ENCODE peak calls at places on chromosomes 13 and 19, in six cellular contexts. One of them, this sample, is unnamed.

GRCh38 chr19:18450934-18451836 is 13.3 kb upstream of the ISYNA1 start:
- DNase-seq in PC-3: peak
- DNase-seq in fibroblast of mammary gland: peak
- DNase-seq in cardiac muscle cell: peak
- DNase-seq in HFF-Myc: no peak
- DNase-seq in spleen: peak
- DNase-seq in this sample: peak

GRCh38 chr13:112580912-112581311 is 7.0 kb downstream of the TUBGCP3 start:
- DNase-seq in HFF-Myc: no peak
- DNase-seq in spleen: no peak
- DNase-seq in cardiac muscle cell: no peak
- DNase-seq in PC-3: no peak
- DNase-seq in fibroblast of mammary gland: no peak
- DNase-seq in this sample: no peak

GRCh38 chr19:5621311-5621944 is 1.1 kb downstream of the SAFB2 start:
- DNase-seq in HFF-Myc: no peak
- DNase-seq in cardiac muscle cell: peak
- DNase-seq in PC-3: no peak
- DNase-seq in fibroblast of mammary gland: no peak
- DNase-seq in spleen: peak
- DNase-seq in this sample: no peak

GRCh38 chr13:74040200-74040599 is 94.0 kb downstream of the KLF12 start:
- DNase-seq in HFF-Myc: peak
- DNase-seq in fibroblast of mammary gland: peak
- DNase-seq in spleen: peak
- DNase-seq in cardiac muscle cell: peak
- DNase-seq in PC-3: peak
- DNase-seq in this sample: no peak

GRCh38 chr19:37999309-38000213 is 92.6 kb downstream of the SIPA1L3 start:
- DNase-seq in PC-3: peak
- DNase-seq in cardiac muscle cell: peak
- DNase-seq in HFF-Myc: peak
- DNase-seq in fibroblast of mammary gland: peak
- DNase-seq in spleen: no peak
- DNase-seq in this sample: peak

GRCh38 chr19:3056454-3057016 is 5.8 kb downstream of the TLE5 start:
- DNase-seq in cardiac muscle cell: no peak
- DNase-seq in spleen: no peak
- DNase-seq in PC-3: no peak
- DNase-seq in fibroblast of mammary gland: no peak
- DNase-seq in HFF-Myc: no peak
- DNase-seq in this sample: no peak

GRCh38 chr13:23679214-23679613 is 109.0 kb downstream of the TNFRSF19 start:
- DNase-seq in PC-3: peak
- DNase-seq in cardiac muscle cell: peak
- DNase-seq in fibroblast of mammary gland: peak
- DNase-seq in spleen: no peak
- DNase-seq in HFF-Myc: no peak
- DNase-seq in this sample: peak

GRCh38 chr19:54319049-54319448 is 6.1 kb upstream of the LILRA5 start:
- DNase-seq in fibroblast of mammary gland: no peak
- DNase-seq in spleen: no peak
- DNase-seq in PC-3: no peak
- DNase-seq in cardiac muscle cell: no peak
- DNase-seq in HFF-Myc: no peak
- DNase-seq in this sample: no peak

GRCh38 chr13:54210397-54211050 is 1181.9 kb downstream of the OLFM4 start:
- DNase-seq in PC-3: peak
- DNase-seq in cardiac muscle cell: no peak
- DNase-seq in HFF-Myc: no peak
- DNase-seq in fibroblast of mammary gland: no peak
- DNase-seq in spleen: no peak
- DNase-seq in this sample: no peak

GRCh38 chr13:44230071-44230470 is 143.6 kb upstream of the SERP2 start:
- DNase-seq in spleen: no peak
- DNase-seq in cardiac muscle cell: no peak
- DNase-seq in PC-3: peak
- DNase-seq in HFF-Myc: no peak
- DNase-seq in fibroblast of mammary gland: no peak
- DNase-seq in this sample: no peak

GRCh38 chr13:80239571-80240255 is 101.2 kb downstream of the SPRY2 start:
- DNase-seq in fibroblast of mammary gland: no peak
- DNase-seq in PC-3: peak
- DNase-seq in cardiac muscle cell: no peak
- DNase-seq in HFF-Myc: no peak
- DNase-seq in spleen: no peak
- DNase-seq in this sample: no peak

GRCh38 chr13:35808846-35809245 is 322.3 kb downstream of the DCLK1 start:
- DNase-seq in cardiac muscle cell: no peak
- DNase-seq in fibroblast of mammary gland: no peak
- DNase-seq in PC-3: no peak
- DNase-seq in HFF-Myc: no peak
- DNase-seq in spleen: no peak
- DNase-seq in this sample: no peak

GRCh38 chr19:46431824-46432223 is 3.1 kb upstream of the PNMA8C start:
- DNase-seq in cardiac muscle cell: no peak
- DNase-seq in fibroblast of mammary gland: no peak
- DNase-seq in spleen: no peak
- DNase-seq in HFF-Myc: no peak
- DNase-seq in PC-3: no peak
- DNase-seq in this sample: no peak

GRCh38 chr13:113029487-113030258 is 60.7 kb downstream of the MCF2L start:
- DNase-seq in spleen: no peak
- DNase-seq in HFF-Myc: no peak
- DNase-seq in PC-3: peak
- DNase-seq in fibroblast of mammary gland: no peak
- DNase-seq in cardiac muscle cell: peak
- DNase-seq in this sample: no peak

GRCh38 chr13:106513025-106513424 is 22.4 kb downstream of the EFNB2 start:
- DNase-seq in PC-3: peak
- DNase-seq in fibroblast of mammary gland: peak
- DNase-seq in cardiac muscle cell: peak
- DNase-seq in spleen: no peak
- DNase-seq in HFF-Myc: no peak
- DNase-seq in this sample: no peak

GRCh38 chr19:4539697-4540581 is at the start of gene LRG1:
- DNase-seq in fibroblast of mammary gland: no peak
- DNase-seq in PC-3: no peak
- DNase-seq in cardiac muscle cell: peak
- DNase-seq in spleen: peak
- DNase-seq in HFF-Myc: no peak
- DNase-seq in this sample: no peak

GRCh38 chr19:46639356-46640061 is 3.5 kb upstream of the GNG8 start:
- DNase-seq in cardiac muscle cell: peak
- DNase-seq in PC-3: no peak
- DNase-seq in HFF-Myc: peak
- DNase-seq in fibroblast of mammary gland: peak
- DNase-seq in spleen: peak
- DNase-seq in this sample: peak

GRCh38 chr19:18460900-18461299 is 23.0 kb upstream of the ISYNA1 start:
- DNase-seq in cardiac muscle cell: no peak
- DNase-seq in HFF-Myc: no peak
- DNase-seq in PC-3: no peak
- DNase-seq in fibroblast of mammary gland: no peak
- DNase-seq in spleen: peak
- DNase-seq in this sample: no peak

GRCh38 chr13:87677334-87678234 is 6.4 kb downstream of the SLITRK5 start:
- DNase-seq in PC-3: peak
- DNase-seq in spleen: peak
- DNase-seq in cardiac muscle cell: no peak
- DNase-seq in fibroblast of mammary gland: no peak
- DNase-seq in HFF-Myc: no peak
- DNase-seq in this sample: no peak

GRCh38 chr13:80083516-80084085 is 257.3 kb downstream of the SPRY2 start:
- DNase-seq in cardiac muscle cell: peak
- DNase-seq in spleen: no peak
- DNase-seq in PC-3: no peak
- DNase-seq in fibroblast of mammary gland: peak
- DNase-seq in HFF-Myc: no peak
- DNase-seq in this sample: peak

GRCh38 chr13:114230117-114230516 is 4.6 kb upstream of the CDC16 start:
- DNase-seq in PC-3: no peak
- DNase-seq in fibroblast of mammary gland: peak
- DNase-seq in spleen: no peak
- DNase-seq in HFF-Myc: no peak
- DNase-seq in cardiac muscle cell: peak
- DNase-seq in this sample: peak

GRCh38 chr13:82947121-82948077 is 934.9 kb downstream of the SLITRK1 start:
- DNase-seq in fibroblast of mammary gland: peak
- DNase-seq in HFF-Myc: no peak
- DNase-seq in cardiac muscle cell: no peak
- DNase-seq in spleen: no peak
- DNase-seq in PC-3: peak
- DNase-seq in this sample: peak

GRCh38 chr19:39156891-39157230 is 31.3 kb downstream of the PAK4 start:
- DNase-seq in HFF-Myc: no peak
- DNase-seq in PC-3: no peak
- DNase-seq in spleen: no peak
- DNase-seq in cardiac muscle cell: no peak
- DNase-seq in fibroblast of mammary gland: no peak
- DNase-seq in this sample: no peak

GRCh38 chr19:39156230-39156890 is 30.8 kb downstream of the PAK4 start:
- DNase-seq in spleen: no peak
- DNase-seq in cardiac muscle cell: peak
- DNase-seq in PC-3: peak
- DNase-seq in HFF-Myc: no peak
- DNase-seq in fibroblast of mammary gland: peak
- DNase-seq in this sample: peak

GRCh38 chr19:39157275-39157996 is 31.9 kb downstream of the PAK4 start:
- DNase-seq in fibroblast of mammary gland: peak
- DNase-seq in spleen: no peak
- DNase-seq in HFF-Myc: no peak
- DNase-seq in cardiac muscle cell: no peak
- DNase-seq in PC-3: no peak
- DNase-seq in this sample: no peak

GRCh38 chr19:39158646-39159260 is 33.2 kb downstream of the PAK4 start:
- DNase-seq in PC-3: no peak
- DNase-seq in HFF-Myc: no peak
- DNase-seq in cardiac muscle cell: no peak
- DNase-seq in spleen: no peak
- DNase-seq in fibroblast of mammary gland: no peak
- DNase-seq in this sample: no peak

GRCh38 chr19:39157997-39158389 is 32.4 kb downstream of the PAK4 start:
- DNase-seq in spleen: no peak
- DNase-seq in fibroblast of mammary gland: no peak
- DNase-seq in PC-3: no peak
- DNase-seq in cardiac muscle cell: no peak
- DNase-seq in HFF-Myc: no peak
- DNase-seq in this sample: no peak
- H3K4me3 ChIP-seq in spleen: no peak
- H3K4me3 ChIP-seq in fibroblast of mammary gland: peak
- H3K4me3 ChIP-seq in PC-3: no peak
- H3K4me3 ChIP-seq in cardiac muscle cell: no peak
- H3K4me3 ChIP-seq in HFF-Myc: no peak
- H3K4me3 ChIP-seq in this sample: no peak

GRCh38 chr19:50835785-50836542 is 2.6 kb upstream of the KLK15 start:
- DNase-seq in spleen: peak
- DNase-seq in HFF-Myc: no peak
- DNase-seq in fibroblast of mammary gland: peak
- DNase-seq in cardiac muscle cell: peak
- DNase-seq in PC-3: peak
- DNase-seq in this sample: peak
- TF ChIP-seq CTCF in spleen: no peak
- TF ChIP-seq CTCF in HFF-Myc: no peak
- TF ChIP-seq CTCF in fibroblast of mammary gland: no peak
- TF ChIP-seq CTCF in cardiac muscle cell: no peak
- TF ChIP-seq CTCF in PC-3: peak
- TF ChIP-seq CTCF in this sample: no peak

DNA sequence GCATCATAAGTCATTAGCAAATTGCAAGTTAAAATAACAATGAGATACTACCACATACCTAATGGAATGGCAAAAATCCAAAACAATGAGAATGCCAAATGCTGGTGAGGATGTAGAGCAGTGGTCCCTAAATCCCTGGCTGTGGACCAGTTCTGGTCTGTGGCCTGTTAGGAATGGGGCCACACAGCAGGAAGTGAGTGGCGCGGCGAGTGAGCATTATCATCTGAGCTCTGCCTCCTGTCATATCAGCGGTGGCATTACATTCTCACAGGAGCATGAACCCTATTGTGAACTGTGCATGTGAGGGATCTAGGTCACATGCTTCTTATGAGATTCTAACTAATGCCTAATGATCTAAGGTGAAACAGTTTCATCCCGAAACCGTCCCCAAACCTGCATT is 1694.4 kb downstream of the EFNB2 start:
- DNase-seq in spleen: no peak
- DNase-seq in fibroblast of mammary gland: no peak
- DNase-seq in cardiac muscle cell: no peak
- DNase-seq in HFF-Myc: no peak
- DNase-seq in PC-3: no peak
- DNase-seq in this sample: no peak
- H3K4me3 ChIP-seq in spleen: no peak
- H3K4me3 ChIP-seq in fibroblast of mammary gland: no peak
- H3K4me3 ChIP-seq in cardiac muscle cell: no peak
- H3K4me3 ChIP-seq in HFF-Myc: no peak
- H3K4me3 ChIP-seq in PC-3: no peak
- H3K4me3 ChIP-seq in this sample: no peak

DNA sequence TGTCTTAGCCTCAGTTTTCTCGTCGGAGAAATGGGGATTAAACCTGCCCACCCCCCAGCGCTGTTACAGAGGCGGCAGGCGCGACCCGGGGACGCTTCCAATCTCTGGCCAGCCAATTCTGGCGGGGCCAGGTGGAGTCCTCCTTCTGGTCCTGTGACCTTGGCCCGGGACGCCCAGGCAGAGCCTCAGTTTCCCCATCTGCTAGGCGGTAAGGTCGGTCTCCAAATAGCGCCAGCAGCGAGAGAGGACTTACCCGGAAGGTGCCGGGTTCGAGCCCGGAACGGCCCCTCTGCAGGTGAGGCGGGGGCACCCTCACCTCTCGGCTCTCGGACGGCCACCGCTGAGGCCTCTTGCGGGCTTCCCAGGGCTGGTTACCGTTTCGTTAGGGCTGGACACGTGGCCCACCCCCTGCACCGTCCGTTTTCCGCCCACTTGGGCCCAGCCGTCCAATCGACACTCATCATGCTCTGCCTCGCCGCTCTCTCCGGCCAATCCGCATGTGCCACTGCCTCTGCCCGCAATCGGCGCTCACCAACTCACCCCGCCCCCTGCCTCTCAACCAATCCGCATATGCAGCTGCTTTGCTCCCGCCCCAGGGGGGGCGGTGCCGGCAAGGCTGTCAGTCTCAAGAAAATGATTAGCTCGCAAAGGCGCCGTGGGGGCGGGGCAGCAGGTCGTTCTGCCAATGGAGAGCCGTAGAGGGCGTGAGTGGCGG is at the start of gene ISOC2:
- DNase-seq in HFF-Myc: peak
- DNase-seq in spleen: peak
- DNase-seq in PC-3: peak
- DNase-seq in cardiac muscle cell: peak
- DNase-seq in fibroblast of mammary gland: peak
- DNase-seq in this sample: peak
- TF ChIP-seq CTCF in HFF-Myc: no peak
- TF ChIP-seq CTCF in spleen: no peak
- TF ChIP-seq CTCF in PC-3: no peak
- TF ChIP-seq CTCF in cardiac muscle cell: no peak
- TF ChIP-seq CTCF in fibroblast of mammary gland: no peak
- TF ChIP-seq CTCF in this sample: no peak

This sample was measured in AG10803.